ENCODE peak calls at places on chromosomes 4 and X, in nine cellular contexts. S is nephron progenitor cell, X is astrocyte of the cerebellum, L is activated B cell treated with CpG ODN at 0.5 μM for 24 hours, E is Panc1, W is fibroblast of lung, N is ascending aorta, B is PC-9, T is GM12865. C is an unnamed sample.

GRCh38 chr4:174274436-174274835 is 9.0 kb downstream of the FBXO8 start:
- DNase-seq in S (no peak), X (no peak), L (no peak), E (peak), W (no peak), N (no peak), B (no peak), T (no peak), C (no peak)

GRCh38 chr4:127214001-127214400 is 418.8 kb upstream of the INTU start:
- DNase-seq in S (no peak), X (peak), L (no peak), E (no peak), W (peak), N (no peak), B (no peak), T (no peak), C (no peak)

GRCh38 chr4:81472249-81473085 is 760 bp upstream of the RASGEF1B start:
- DNase-seq in S (peak), X (no peak), L (no peak), E (no peak), W (no peak), N (no peak), B (peak), T (peak), C (no peak)

GRCh38 chr4:105126311-105127153 is 20.1 kb upstream of the TET2 start:
- DNase-seq in S (no peak), X (peak), L (no peak), E (no peak), W (peak), N (no peak), B (no peak), T (no peak), C (no peak)

GRCh38 chrX:15973941-15974340 is 119.3 kb upstream of the AP1S2 start:
- DNase-seq in S (no peak), X (no peak), L (no peak), E (no peak), W (no peak), N (no peak), B (no peak), T (no peak), C (no peak)

GRCh38 chr4:168917150-168917779 is 92.8 kb downstream of the CBR4 start:
- DNase-seq in S (no peak), X (peak), L (no peak), E (peak), W (peak), N (no peak), B (no peak), T (peak), C (no peak)

GRCh38 chr4:169115897-169116254 is 105.8 kb upstream of the CBR4 start:
- DNase-seq in S (no peak), X (peak), L (no peak), E (peak), W (peak), N (no peak), B (peak), T (no peak), C (peak)

GRCh38 chrX:46812445-46812844 is 24.4 kb upstream of the RP2 start:
- DNase-seq in S (no peak), X (no peak), L (no peak), E (no peak), W (no peak), N (no peak), B (peak), T (no peak), C (no peak)

GRCh38 chrX:38095971-38096529 is 89.7 kb downstream of the SYTL5 start:
- DNase-seq in S (no peak), X (no peak), L (no peak), E (no peak), W (peak), N (no peak), B (no peak), T (peak), C (no peak)

GRCh38 chrX:9786839-9787635 is 808 bp downstream of the SHROOM2 start:
- DNase-seq in S (no peak), X (no peak), L (no peak), E (no peak), W (no peak), N (no peak), B (no peak), T (no peak), C (no peak)

GRCh38 chrX:68938244-68939004 is 109.6 kb downstream of the EFNB1 start:
- DNase-seq in S (no peak), X (peak), L (no peak), E (no peak), W (peak), N (no peak), B (no peak), T (peak), C (no peak)

GRCh38 chrX:130108647-130109428 is 1.5 kb downstream of the ELF4 start:
- DNase-seq in S (no peak), X (no peak), L (no peak), E (no peak), W (no peak), N (no peak), B (peak), T (peak), C (no peak)

GRCh38 chrX:39915596-39915995 is 182.2 kb downstream of the BCOR start:
- DNase-seq in S (no peak), X (no peak), L (no peak), E (no peak), W (no peak), N (no peak), B (no peak), T (no peak), C (no peak)

GRCh38 chrX:121161501-121161933 is 114.1 kb downstream of the GLUD2 start:
- DNase-seq in S (no peak), X (no peak), L (no peak), E (no peak), W (no peak), N (no peak), B (no peak), T (peak), C (no peak)

GRCh38 chr4:112183252-112183651 is 38.0 kb downstream of the FAM241A start:
- DNase-seq in S (no peak), X (no peak), L (no peak), E (no peak), W (peak), N (no peak), B (no peak), T (peak), C (no peak)

GRCh38 chr4:176818531-176818930 is 25.8 kb upstream of the VEGFC start:
- DNase-seq in S (no peak), X (no peak), L (no peak), E (no peak), W (peak), N (no peak), B (no peak), T (no peak), C (no peak)

GRCh38 chrX:580020-580419 is 50.6 kb upstream of the SHOX start:
- DNase-seq in S (no peak), X (no peak), L (no peak), E (no peak), W (no peak), N (no peak), B (no peak), T (no peak), C (no peak)

GRCh38 chr4:4426511-4427477 is 39.9 kb downstream of the NSG1 start:
- DNase-seq in S (peak), X (peak), L (no peak), E (no peak), W (peak), N (no peak), B (no peak), T (no peak), C (no peak)

GRCh38 chr4:10690185-10690907 is 5.8 kb upstream of the CLNK start:
- DNase-seq in S (no peak), X (no peak), L (no peak), E (no peak), W (no peak), N (no peak), B (no peak), T (peak), C (no peak)

GRCh38 chrX:49309401-49309981 is 6.0 kb downstream of the GAGE10 start:
- DNase-seq in S (no peak), X (no peak), L (no peak), E (no peak), W (peak), N (no peak), B (no peak), T (no peak), C (no peak)

GRCh38 chr4:183828125-183828524 is 77.0 kb upstream of the STOX2 start:
- DNase-seq in S (no peak), X (no peak), L (no peak), E (no peak), W (no peak), N (no peak), B (no peak), T (no peak), C (no peak)

GRCh38 chr4:152408514-152409327 is 127.2 kb downstream of the FBXW7 start:
- DNase-seq in S (peak), X (no peak), L (no peak), E (no peak), W (peak), N (no peak), B (peak), T (peak), C (no peak)

GRCh38 chr4:38531126-38531737 is 132.8 kb upstream of the KLF3 start:
- DNase-seq in S (peak), X (peak), L (no peak), E (no peak), W (peak), N (no peak), B (no peak), T (peak), C (no peak)

GRCh38 chr4:101065935-101066485 is 281.3 kb downstream of the PPP3CA start:
- DNase-seq in S (no peak), X (no peak), L (no peak), E (no peak), W (no peak), N (no peak), B (no peak), T (no peak), C (no peak)

GRCh38 chr4:102868153-102868781 is 525 bp upstream of the CISD2 start:
- DNase-seq in S (peak), X (no peak), L (no peak), E (no peak), W (no peak), N (no peak), B (peak), T (peak), C (no peak)

GRCh38 chr4:4216668-4217067 is 10.1 kb downstream of the OTOP1 start:
- DNase-seq in S (no peak), X (no peak), L (no peak), E (no peak), W (peak), N (no peak), B (no peak), T (no peak), C (peak)

GRCh38 chr4:107818301-107818910 is 6.3 kb upstream of the SGMS2 start:
- DNase-seq in S (no peak), X (no peak), L (no peak), E (no peak), W (peak), N (no peak), B (peak), T (no peak), C (no peak)

GRCh38 chr4:159205462-159205861 is 102.6 kb downstream of the RAPGEF2 start:
- DNase-seq in S (no peak), X (no peak), L (no peak), E (no peak), W (no peak), N (no peak), B (no peak), T (no peak), C (no peak)

GRCh38 chrX:9797961-9798360 is 11.7 kb downstream of the SHROOM2 start:
- DNase-seq in S (no peak), X (no peak), L (no peak), E (no peak), W (no peak), N (no peak), B (no peak), T (no peak), C (no peak)

GRCh38 chrX:110015027-110015426 is 12.1 kb downstream of the TMEM164 start:
- DNase-seq in S (no peak), X (no peak), L (no peak), E (no peak), W (no peak), N (no peak), B (no peak), T (no peak), C (no peak)

GRCh38 chr4:139789096-139789495 is 123.5 kb downstream of the MGST2 start:
- DNase-seq in S (no peak), X (no peak), L (no peak), E (no peak), W (no peak), N (no peak), B (no peak), T (no peak), C (no peak)

GRCh38 chr4:80360900-80361299 is 25.4 kb downstream of the CFAP299 start:
- DNase-seq in S (no peak), X (no peak), L (no peak), E (no peak), W (no peak), N (no peak), B (no peak), T (no peak), C (no peak)

GRCh38 chr4:80360102-80360501 is 24.6 kb downstream of the CFAP299 start:
- DNase-seq in S (no peak), X (no peak), L (no peak), E (no peak), W (no peak), N (no peak), B (no peak), T (no peak), C (no peak)

GRCh38 chr4:80365928-80366327 is 30.4 kb downstream of the CFAP299 start:
- DNase-seq in S (peak), X (peak), L (no peak), E (no peak), W (peak), N (no peak), B (peak), T (peak), C (peak)

GRCh38 chr4:80362578-80363181 is 27.1 kb downstream of the CFAP299 start:
- DNase-seq in S (peak), X (peak), L (no peak), E (no peak), W (peak), N (no peak), B (peak), T (peak), C (no peak)

GRCh38 chr4:80361329-80361900 is 25.9 kb downstream of the CFAP299 start:
- DNase-seq in S (no peak), X (peak), L (no peak), E (no peak), W (peak), N (no peak), B (no peak), T (peak), C (no peak)
- TF ChIP-seq CTCF in S (peak), X (no peak), L (no peak), E (peak), W (peak), N (peak), B (peak), T (peak), C (peak)

GRCh38 chrX:74422029-74422352 is 698 bp downstream of the SLC16A2 start:
- DNase-seq in S (peak), X (no peak), L (no peak), E (no peak), W (no peak), N (no peak), B (no peak), T (no peak), C (no peak)

GRCh38 chrX:74422576-74423288 is 1.4 kb downstream of the SLC16A2 start:
- DNase-seq in S (peak), X (peak), L (no peak), E (no peak), W (peak), N (no peak), B (no peak), T (peak), C (peak)

GRCh38 chrX:74420194-74421035 is 878 bp upstream of the SLC16A2 start:
- DNase-seq in S (peak), X (peak), L (no peak), E (no peak), W (peak), N (peak), B (peak), T (no peak), C (peak)

GRCh38 chrX:74419861-74420193 is 1.5 kb upstream of the SLC16A2 start:
- DNase-seq in S (no peak), X (no peak), L (no peak), E (no peak), W (peak), N (no peak), B (peak), T (no peak), C (no peak)

DNA sequence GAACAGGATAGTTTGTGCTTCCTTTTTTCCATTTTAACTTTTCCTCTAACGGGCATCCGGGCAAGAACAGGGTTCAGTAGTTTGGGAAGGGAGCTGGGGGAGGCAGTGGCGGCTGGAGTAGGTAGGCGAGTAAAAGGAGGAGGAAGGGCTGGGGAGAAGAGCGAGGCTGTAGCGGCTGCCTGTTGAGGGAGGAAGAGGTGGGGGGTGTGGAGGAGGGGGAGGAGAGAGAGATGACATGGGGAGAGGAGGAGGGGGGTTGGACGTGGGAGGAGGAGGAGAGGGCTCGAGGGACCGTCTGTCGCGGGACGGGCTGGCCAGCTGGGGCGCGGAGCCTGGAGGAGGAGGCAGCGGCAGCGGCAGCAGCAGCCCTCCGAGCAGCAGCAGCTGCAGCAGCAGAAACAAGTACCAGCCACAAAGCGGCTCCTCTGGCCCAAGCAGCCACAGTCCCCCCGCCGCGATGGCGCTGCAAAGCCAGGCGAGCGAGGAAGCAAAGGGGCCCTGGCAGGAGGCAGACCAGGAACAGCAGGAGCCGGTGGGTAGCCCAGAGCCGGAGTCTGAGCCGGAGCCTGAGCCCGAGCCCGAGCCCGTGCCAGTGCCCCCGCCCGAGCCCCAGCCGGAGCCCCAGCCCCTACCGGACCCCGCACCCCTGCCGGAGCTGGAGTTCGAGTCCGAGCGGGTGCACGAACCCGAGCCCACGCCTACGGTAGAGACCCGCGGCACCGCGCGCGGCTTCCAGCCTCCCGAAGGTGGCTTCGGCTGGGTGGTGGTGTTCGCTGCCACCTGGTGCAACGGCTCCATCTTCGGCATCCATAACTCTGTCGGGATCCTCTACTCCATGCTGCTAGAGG is at the start of gene SLC16A2:
- DNase-seq in S (peak), X (peak), L (peak), E (no peak), W (peak), N (no peak), B (peak), T (peak), C (peak)
- TF ChIP-seq CTCF in S (no peak), X (no peak), L (no peak), E (no peak), W (no peak), N (no peak), B (no peak), T (no peak), C (no peak)

GRCh38 chr4:167509551-167509950 is 275.3 kb upstream of the SPOCK3 start:
- DNase-seq in S (no peak), X (no peak), L (no peak), E (no peak), W (no peak), N (no peak), B (no peak), T (no peak), C (no peak)
- TF ChIP-seq CTCF in S (no peak), X (no peak), L (no peak), E (no peak), W (no peak), N (no peak), B (no peak), T (no peak), C (no peak)

GRCh38 chr4:88179261-88179660 is 20.8 kb upstream of the ABCG2 start:
- DNase-seq in S (no peak), X (no peak), L (no peak), E (no peak), W (no peak), N (no peak), B (no peak), T (no peak), C (no peak)
- TF ChIP-seq CTCF in S (no peak), X (no peak), L (no peak), E (no peak), W (no peak), N (no peak), B (no peak), T (no peak), C (no peak)

GRCh38 chrX:131812847-131813825 is 210.0 kb upstream of the STK26 start:
- DNase-seq in S (no peak), X (peak), L (peak), E (no peak), W (peak), N (peak), B (peak), T (peak), C (peak)
- TF ChIP-seq CTCF in S (no peak), X (peak), L (no peak), E (peak), W (no peak), N (peak), B (no peak), T (no peak), C (peak)

DNA sequence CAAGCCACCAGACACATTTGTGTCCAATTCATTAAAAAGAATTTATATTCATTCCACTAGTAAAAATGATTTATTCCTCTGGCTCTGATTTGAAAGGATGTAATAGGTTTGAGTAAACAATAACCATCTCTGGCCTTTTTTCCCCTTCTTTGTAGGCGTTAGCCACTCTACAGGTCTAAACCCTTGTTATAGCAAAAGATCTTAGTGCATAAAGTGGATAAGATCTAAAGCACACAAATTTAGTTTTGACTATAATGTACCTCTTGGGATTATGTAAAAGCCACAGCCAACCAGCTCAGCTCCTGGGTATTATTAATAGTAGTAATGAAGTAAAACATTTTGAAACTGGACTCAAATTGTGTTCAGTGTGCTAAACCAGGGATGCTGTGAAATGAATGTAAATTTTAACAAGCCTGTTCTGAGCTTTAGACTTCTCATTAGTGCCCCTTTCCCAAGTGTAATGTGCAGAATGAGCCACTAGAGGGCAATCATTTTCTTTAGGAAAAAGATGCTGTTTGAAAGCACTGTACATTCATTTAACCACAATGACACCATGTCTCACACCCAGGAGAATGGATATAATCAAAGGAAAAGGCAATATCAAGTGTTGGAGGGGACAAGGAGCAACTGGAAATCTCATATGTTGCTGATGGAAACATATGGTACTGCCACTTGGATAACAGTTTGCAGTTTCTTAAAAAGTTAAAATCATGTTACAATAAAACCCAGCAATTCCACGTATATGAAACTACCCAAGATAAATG is 69.7 kb downstream of the KLHL8 start:
- DNase-seq in S (peak), X (peak), L (no peak), E (peak), W (peak), N (no peak), B (peak), T (peak), C (peak)
- TF ChIP-seq CTCF in S (peak), X (peak), L (peak), E (peak), W (peak), N (peak), B (peak), T (peak), C (peak)

GRCh38 chrX:50996930-50997329 is 86.4 kb downstream of the BMP15 start:
- DNase-seq in S (no peak), X (no peak), L (no peak), E (no peak), W (no peak), N (no peak), B (no peak), T (no peak), C (no peak)
- TF ChIP-seq CTCF in S (no peak), X (no peak), L (no peak), E (no peak), W (no peak), N (no peak), B (no peak), T (no peak), C (no peak)